ENCODE peak calls at places on chromosomes 6 and 20, in seven cellular contexts. T is Peyer's patch, Q is ascending aorta, S is BE2C, K is heart left ventricle, N is heart right ventricle, Y is fibroblast of lung. X is an unnamed sample.

GRCh38 chr6:6823568-6824224 is 235.2 kb downstream of the LY86 start:
- DNase-seq in S (no peak), T (no peak), Q (no peak), Y (no peak), K (no peak), N (no peak), X (no peak)

GRCh38 chr20:20736303-20736702 is 23.9 kb upstream of the RALGAPA2 start:
- DNase-seq in N (no peak), T (no peak), S (no peak), Q (no peak), K (no peak), Y (no peak), X (no peak)

GRCh38 chr20:58714340-58714922 is 21.8 kb downstream of the NPEPL1 start:
- DNase-seq in Y (no peak), Q (no peak), N (no peak), T (peak; percentile 44), S (peak; percentile 10), K (peak; percentile 14), X (peak; percentile 68)

GRCh38 chr20:50015993-50016770 is 33.4 kb downstream of the SNAI1 start:
- DNase-seq in N (no peak), Q (no peak), T (no peak), K (no peak), S (peak; percentile 96), Y (no peak), X (peak; percentile 91)

GRCh38 chr6:168374051-168374502 is 54.5 kb upstream of the DACT2 start:
- DNase-seq in S (no peak), Q (no peak), N (no peak), T (peak; percentile 40), Y (no peak), K (no peak), X (no peak)

GRCh38 chr20:219290-220115 is 7.6 kb upstream of the DEFB129 start:
- DNase-seq in Q (no peak), Y (peak; percentile 0), T (no peak), N (no peak), S (no peak), K (no peak), X (no peak)

GRCh38 chr20:3330046-3330741 is 77.3 kb downstream of the DNAAF9 start:
- DNase-seq in S (no peak), K (no peak), Q (no peak), T (no peak), N (no peak), Y (no peak), X (no peak)

GRCh38 chr6:34190504-34191122 is 44.7 kb upstream of the GRM4 start:
- DNase-seq in Q (no peak), Y (no peak), N (no peak), K (no peak), S (no peak), T (no peak), X (no peak)

GRCh38 chr6:30964075-30964474 is 19.4 kb upstream of the MUC21 start:
- DNase-seq in K (no peak), Y (peak; percentile 65), N (no peak), S (no peak), T (no peak), Q (no peak), X (no peak)

GRCh38 chr20:17856024-17856564 is 112.5 kb downstream of the SNX5 start:
- DNase-seq in N (no peak), S (no peak), Y (no peak), Q (no peak), K (no peak), T (peak; percentile 61), X (no peak)

GRCh38 chr6:138088307-138088744 is 18.9 kb downstream of the PERP start:
- DNase-seq in Q (no peak), T (no peak), S (no peak), N (no peak), K (no peak), Y (peak; percentile 90), X (no peak)

GRCh38 chr6:55868910-55869479 is 6.4 kb downstream of the BMP5 start:
- DNase-seq in Y (peak; percentile 72), T (no peak), Q (no peak), N (no peak), K (no peak), S (no peak), X (no peak)

GRCh38 chr6:130696806-130697205 is 130.4 kb upstream of the SMLR1 start:
- DNase-seq in S (no peak), K (no peak), N (no peak), Y (no peak), Q (no peak), T (no peak), X (no peak)

GRCh38 chr6:124970243-124970642 is 8.0 kb downstream of the RNF217 start:
- DNase-seq in S (no peak), N (no peak), T (no peak), Q (no peak), Y (peak; percentile 48), K (no peak), X (no peak)

GRCh38 chr6:29589423-29590048 is 4.6 kb downstream of the OR2H2 start:
- DNase-seq in T (no peak), N (peak; percentile 31), Y (peak; percentile 30), K (no peak), S (peak; percentile 39), Q (no peak), X (no peak)

GRCh38 chr6:37531026-37531425 is 31.3 kb upstream of the CCDC167 start:
- DNase-seq in Q (no peak), T (no peak), S (no peak), Y (peak; percentile 77), K (no peak), N (no peak), X (no peak)

GRCh38 chr6:157514659-157515496 is 133.9 kb downstream of the ZDHHC14 start:
- DNase-seq in N (peak; percentile 38), Q (no peak), S (no peak), T (no peak), Y (peak; percentile 78), K (no peak), X (no peak)

GRCh38 chr6:170291271-170292110 is 613 bp upstream of the DLL1 start:
- DNase-seq in S (peak; percentile 64), Q (no peak), T (peak; percentile 78), K (peak; percentile 86), N (peak; percentile 82), Y (no peak), X (peak; percentile 94)

GRCh38 chr6:81838724-81839425 is 86.4 kb upstream of the TENT5A start:
- DNase-seq in S (no peak), K (no peak), N (no peak), Q (no peak), T (no peak), Y (no peak), X (no peak)

GRCh38 chr6:158042245-158042798 is 60.7 kb downstream of the SYNJ2 start:
- DNase-seq in T (no peak), K (no peak), S (peak; percentile 88), Q (peak; percentile 57), N (no peak), Y (peak; percentile 96), X (peak; percentile 83)

GRCh38 chr6:20092071-20092566 is 120.2 kb downstream of the MBOAT1 start:
- DNase-seq in S (no peak), T (no peak), K (no peak), Y (peak; percentile 42), Q (no peak), N (no peak), X (no peak)

GRCh38 chr20:42159794-42160193 is 541.6 kb upstream of the CHD6 start:
- DNase-seq in K (no peak), T (no peak), Y (no peak), S (no peak), N (no peak), Q (no peak), X (no peak)

GRCh38 chr6:79455446-79455845 is 81.8 kb downstream of the LCA5 start:
- DNase-seq in S (no peak), Y (no peak), Q (no peak), K (no peak), T (no peak), N (no peak), X (no peak)

GRCh38 chr20:31260326-31260932 is 3.0 kb downstream of the DEFB115 start:
- DNase-seq in S (no peak), N (no peak), K (no peak), T (no peak), Q (no peak), Y (no peak), X (no peak)

DNA sequence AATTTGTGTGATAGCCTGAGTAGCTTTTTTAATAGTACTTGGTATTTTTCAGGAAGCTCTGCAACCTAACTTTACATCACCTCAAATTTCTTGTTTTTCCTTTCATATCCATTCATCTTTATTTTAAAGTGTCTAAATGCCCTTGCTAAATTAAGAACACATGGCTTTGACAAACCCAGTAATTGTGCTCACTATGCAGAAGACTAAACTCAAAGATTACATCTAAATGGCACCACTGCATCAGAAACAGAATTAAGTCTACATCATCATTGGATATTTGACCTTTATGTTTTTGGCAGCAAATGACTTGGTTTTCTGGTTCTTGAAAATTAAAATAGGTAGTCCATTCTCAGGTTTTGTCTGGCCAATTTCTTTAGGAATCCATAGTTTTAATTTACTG is 69.6 kb upstream of the HDGFL1 start:
- DNase-seq in K (no peak), T (no peak), Q (no peak), S (no peak), Y (no peak), N (no peak), X (no peak)
- H3K4me1 ChIP-seq in K (no peaks in the 10 kb centered on the region), T (no peaks in the 10 kb centered on the region), Q (no peaks in the 10 kb centered on the region), S (peaks cover 13% of the 10 kb centered on the region), Y (no peaks in the 10 kb centered on the region), N (no peaks in the 10 kb centered on the region), X (no peaks in the 10 kb centered on the region)

GRCh38 chr6:35765739-35766138 is 10.7 kb upstream of the CLPSL2 start:
- DNase-seq in K (no peak), Y (no peak), S (no peak), T (no peak), N (no peak), Q (no peak), X (no peak)
- H3K4me1 ChIP-seq in K (no peaks in the 10 kb centered on the region), Y (no peaks in the 10 kb centered on the region), S (no peaks in the 10 kb centered on the region), T (no peaks in the 10 kb centered on the region), N (peaks cover 8% of the 10 kb centered on the region), Q (no peaks in the 10 kb centered on the region), X (no peaks in the 10 kb centered on the region)

GRCh38 chr6:111846511-111847409 is 26.5 kb downstream of the FYN start:
- DNase-seq in T (no peak), K (peak; percentile 70), S (peak; percentile 30), N (peak; percentile 69), Q (no peak), Y (no peak), X (no peak)
- H3K4me1 ChIP-seq in T (no peaks in the 10 kb centered on the region), K (peaks cover 57% of the 10 kb centered on the region), S (peaks cover 34% of the 10 kb centered on the region), N (peaks cover 98% of the 10 kb centered on the region), Q (peaks cover 2% of the 10 kb centered on the region), Y (peaks cover 6% of the 10 kb centered on the region), X (no peaks in the 10 kb centered on the region)

GRCh38 chr20:46359233-46359751 is 47.1 kb downstream of the ELMO2 start:
- DNase-seq in Q (no peak), Y (no peak), T (no peak), N (no peak), K (no peak), S (no peak), X (no peak)
- H3K4me1 ChIP-seq in Q (peaks cover 23% of the 10 kb centered on the region), Y (no peaks in the 10 kb centered on the region), T (no peaks in the 10 kb centered on the region), N (peaks cover 77% of the 10 kb centered on the region), K (peaks cover 25% of the 10 kb centered on the region), S (peaks cover 22% of the 10 kb centered on the region), X (peaks cover 9% of the 10 kb centered on the region)

X was measured in kidney.